ENCODE peak calls at places on chromosomes 4 and X, in five cellular contexts. K is HepG2, N is H1, U is NT2/D1, D is GM12878. G is an unnamed sample.
A peak's percentile ranks its signal among the peaks of the same experiment; 100 is the strongest.

GRCh38 chrX:31715675-31716074 is 643.8 kb upstream of the FTHL17 start:
- DNase-seq in N (no peak), U (no peak), D (no peak), K (no peak), G (peak; percentile 38)

GRCh38 chr4:26081795-26082498 is 167.9 kb downstream of the SMIM20 start:
- DNase-seq in U (peak; percentile 27), K (peak; percentile 32), N (no peak), D (no peak), G (peak; percentile 23)

GRCh38 chr4:99762728-99763127 is 53.9 kb upstream of the DAPP1 start:
- DNase-seq in K (no peak), N (no peak), U (no peak), D (no peak), G (no peak)

GRCh38 chrX:48945517-48946348 is 11.7 kb downstream of the OTUD5 start:
- DNase-seq in K (peak; percentile 40), D (no peak), N (peak; percentile 47), U (no peak), G (peak; percentile 77)

GRCh38 chrX:26442340-26442739 is 226.4 kb downstream of the MAGEB5 start:
- DNase-seq in D (no peak), U (peak; percentile 16), K (no peak), N (no peak), G (peak; percentile 21)

GRCh38 chrX:52420824-52421443 is 52.1 kb downstream of the XAGE2 start:
- DNase-seq in D (no peak), N (no peak), K (no peak), U (no peak), G (no peak)

GRCh38 chr4:103892616-103893015 is 172.8 kb upstream of the TACR3 start:
- DNase-seq in U (no peak), D (no peak), K (no peak), N (no peak), G (no peak)

GRCh38 chrX:37603938-37604409 is 32.5 kb downstream of the LANCL3 start:
- DNase-seq in U (no peak), N (no peak), K (no peak), D (peak; percentile 2), G (no peak)

GRCh38 chr4:180932365-180933001 is 1310.7 kb upstream of the TENM3 start:
- DNase-seq in N (no peak), D (no peak), K (no peak), U (no peak), G (no peak)

GRCh38 chr4:158676076-158676475 is 4.0 kb downstream of the ETFDH start:
- DNase-seq in D (no peak), U (no peak), K (no peak), N (no peak), G (no peak)

GRCh38 chrX:49040376-49040955 is 2.7 kb downstream of the TFE3 start:
- DNase-seq in U (no peak), K (no peak), D (no peak), N (no peak), G (no peak)

GRCh38 chr4:139126898-139127297 is 50.1 kb downstream of the ELF2 start:
- DNase-seq in U (no peak), K (no peak), N (no peak), D (no peak), G (no peak)

GRCh38 chrX:105460366-105460765 is 239.9 kb upstream of the TEX13A start:
- DNase-seq in K (no peak), D (no peak), N (no peak), U (no peak), G (no peak)

GRCh38 chrX:1537031-1537715 is at the start of gene P2RY8:
- DNase-seq in D (peak; percentile 75), U (no peak), K (peak; percentile 84), N (no peak), G (no peak)

GRCh38 chr4:56505269-56506109 is at the start of gene ARL9:
- DNase-seq in D (no peak), N (peak; percentile 79), K (no peak), U (peak; percentile 28), G (no peak)

GRCh38 chr4:87017580-87018061 is 82.8 kb downstream of the AFF1 start:
- DNase-seq in K (no peak), D (no peak), U (no peak), N (no peak), G (no peak)

GRCh38 chrX:153457136-153457825 is 11.4 kb upstream of the TREX2 start:
- DNase-seq in U (no peak), N (no peak), K (no peak), D (no peak), G (no peak)

GRCh38 chrX:153457827-153458466 is 12.1 kb upstream of the TREX2 start:
- DNase-seq in U (no peak), N (no peak), D (no peak), K (no peak), G (no peak)

GRCh38 chrX:153460826-153461225 is 9.6 kb downstream of the HAUS7 start:
- DNase-seq in N (no peak), K (peak; percentile 15), D (no peak), U (no peak), G (peak; percentile 79)

GRCh38 chrX:153462291-153462690 is 8.1 kb downstream of the HAUS7 start:
- DNase-seq in N (no peak), D (no peak), K (no peak), U (no peak), G (no peak)

DNA sequence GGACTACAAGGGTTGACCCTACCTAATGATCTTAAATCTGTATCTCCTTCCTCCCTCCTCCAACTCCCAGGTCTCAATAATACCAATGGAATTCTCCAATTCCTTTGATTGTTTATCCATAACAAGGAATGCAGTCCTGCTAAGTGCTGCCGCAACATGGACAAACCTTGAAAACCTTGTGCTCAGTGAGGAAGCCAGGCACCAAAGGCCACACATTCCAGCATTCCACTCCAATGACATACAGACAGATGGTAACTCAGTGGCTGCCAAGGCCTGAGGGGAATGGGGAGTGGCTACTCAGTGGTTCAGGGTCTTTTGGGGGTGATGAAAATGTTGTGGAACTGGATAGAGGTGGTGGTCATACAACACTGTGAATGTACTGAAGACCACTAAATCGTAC is 10.4 kb downstream of the HAUS7 start:
- DNase-seq in D (no peak), K (peak; percentile 23), U (no peak), N (no peak), G (no peak)
- TF ChIP-seq SUZ12 in D (no peak), K (no peak), U (no peak), N (no peak), G (no peak)

DNA sequence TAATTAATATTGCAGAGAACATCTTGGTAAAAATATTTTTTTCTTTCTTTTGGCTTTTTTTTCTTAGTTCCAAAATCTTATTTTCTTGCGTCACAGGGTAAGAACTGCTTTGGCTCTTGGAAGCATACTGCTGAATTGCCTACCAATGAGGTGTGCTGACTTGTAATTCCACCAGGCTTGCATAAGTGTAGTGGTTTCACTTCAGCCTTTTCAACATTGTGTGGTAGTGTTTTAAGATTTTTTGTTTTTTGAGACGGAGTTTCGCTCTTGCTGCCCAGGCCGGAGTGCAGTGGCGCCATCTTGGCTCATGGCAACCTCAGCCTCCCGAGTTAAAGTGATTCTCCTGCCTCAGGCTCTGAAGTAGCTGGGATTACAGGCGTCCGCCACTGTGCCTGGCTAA is 42.4 kb downstream of the N4BP2 start:
- DNase-seq in K (no peak), N (no peak), D (no peak), U (no peak), G (no peak)
- TF ChIP-seq SUZ12 in K (no peak), N (no peak), D (no peak), U (no peak), G (no peak)

GRCh38 chrX:134023851-134024281 is 38.5 kb upstream of the GPC3 start:
- DNase-seq in K (peak; percentile 92), N (no peak), D (no peak), U (no peak), G (no peak)
- TF ChIP-seq SUZ12 in K (no peak), N (no peak), D (no peak), U (no peak), G (no peak)

DNA sequence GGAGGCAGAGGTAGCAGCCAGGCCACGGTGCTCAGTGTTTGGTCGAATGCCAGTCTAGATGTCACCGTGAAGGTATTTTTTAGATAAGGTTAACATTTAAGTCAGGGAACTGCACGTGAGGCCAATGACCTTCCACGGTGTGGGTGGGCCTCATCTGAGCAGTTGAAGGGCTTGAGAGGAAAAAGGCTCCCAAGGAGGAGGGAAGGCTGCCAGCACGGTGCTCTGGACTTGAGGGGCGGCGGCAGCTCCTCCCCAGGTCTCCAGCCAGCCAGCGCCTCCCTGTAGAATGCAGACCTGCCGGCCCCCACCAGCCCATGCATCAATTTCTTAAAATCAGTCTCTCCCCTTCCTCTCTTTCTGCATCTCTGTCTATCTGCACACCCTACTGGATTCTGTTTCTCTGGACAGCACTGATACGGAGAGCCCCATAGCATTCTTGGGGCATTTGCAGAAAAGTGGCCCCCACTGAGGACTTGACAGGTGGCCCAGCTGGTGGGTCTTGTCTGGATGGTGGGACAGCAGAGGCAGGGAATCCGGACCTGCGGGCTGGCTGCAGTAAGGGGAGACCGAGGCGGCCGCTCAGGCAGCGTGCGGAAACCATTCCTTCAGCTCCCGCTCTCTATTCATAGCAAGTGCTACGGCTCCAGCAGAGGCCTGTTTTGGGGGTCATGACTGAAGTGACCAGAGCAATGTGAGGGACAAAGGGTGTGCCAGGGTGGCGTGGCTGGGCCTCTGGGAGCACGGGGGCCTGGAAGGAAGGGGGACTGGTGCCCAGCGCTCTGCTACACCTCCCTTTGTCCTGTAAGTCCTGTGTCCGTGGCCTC is 7.9 kb upstream of the RGS12 start:
- DNase-seq in K (no peak), D (no peak), N (peak; percentile 44), U (no peak), G (no peak)
- TF ChIP-seq SUZ12 in K (no peak), D (no peak), N (no peak), U (no peak), G (no peak)

GRCh38 chrX:22340022-22340616 is 67.4 kb downstream of the CBLL2 start:
- DNase-seq in N (no peak), U (no peak), K (no peak), D (no peak), G (no peak)

GRCh38 chrX:22343192-22343591 is 70.5 kb downstream of the CBLL2 start:
- DNase-seq in K (no peak), D (no peak), N (no peak), U (no peak), G (no peak)

GRCh38 chrX:22339459-22339858 is 66.7 kb downstream of the CBLL2 start:
- DNase-seq in K (no peak), N (no peak), D (no peak), U (no peak), G (no peak)

DNA sequence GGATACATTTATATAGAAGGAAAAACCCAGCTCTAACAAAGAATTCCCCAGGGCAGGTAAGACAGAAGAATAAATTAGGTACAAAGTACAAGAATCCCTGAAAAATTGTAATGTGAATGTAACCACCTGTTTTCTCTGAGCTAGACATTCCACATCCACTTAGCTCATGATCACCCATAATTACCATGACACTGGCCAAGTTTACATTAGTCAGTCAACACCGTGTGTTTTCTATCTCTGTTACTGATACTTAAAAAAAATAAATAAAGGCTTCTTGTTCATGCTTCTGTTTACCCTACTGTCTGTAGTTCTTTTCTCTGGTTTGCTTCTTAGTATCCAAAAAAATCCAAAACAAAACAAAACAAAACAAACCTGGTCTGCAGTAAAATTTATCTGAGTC is 66.0 kb downstream of the CBLL2 start:
- DNase-seq in U (no peak), N (no peak), K (no peak), D (no peak), G (no peak)
- TF ChIP-seq SUZ12 in U (no peak), N (no peak), K (no peak), D (no peak), G (no peak)

DNA sequence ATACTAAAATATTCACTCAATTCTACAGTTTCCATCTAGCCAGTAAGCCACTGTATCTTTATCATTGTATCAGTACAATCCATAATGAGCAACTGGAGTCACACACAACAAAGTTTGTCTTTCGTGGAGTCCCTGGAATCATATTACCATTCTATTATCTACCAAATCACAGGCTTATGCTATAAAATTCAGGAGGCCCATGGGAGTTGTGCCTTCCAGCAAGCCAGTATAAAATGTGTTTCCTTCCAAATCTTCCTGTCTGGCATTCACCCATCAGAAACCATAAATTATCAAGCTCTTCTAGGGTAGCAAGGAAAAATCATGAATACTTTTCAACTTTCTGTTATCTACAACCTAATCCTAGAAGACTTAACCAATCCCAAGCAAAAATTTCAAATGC is 1383.3 kb upstream of the PCDH7 start:
- DNase-seq in N (no peak), U (no peak), D (no peak), K (no peak), G (no peak)
- TF ChIP-seq SUZ12 in N (no peak), U (no peak), D (no peak), K (no peak), G (no peak)